ENCODE peak calls at places on chromosomes 12 and 14, in four cellular contexts. Y is GM20000, K is progenitor cell of endocrine pancreas, P is KBM-7. X is an unnamed sample.

GRCh38 chr12:94222351-94222750 is 74.0 kb downstream of the PLXNC1 start:
- DNase-seq in Y (no peak), K (no peak), P (no peak), X (no peak)

GRCh38 chr14:72740966-72741835 is 152.7 kb downstream of the DPF3 start:
- DNase-seq in Y (no peak), K (no peak), P (no peak), X (no peak)

GRCh38 chr14:51547260-51547659 is 104.5 kb upstream of the FRMD6 start:
- DNase-seq in Y (no peak), K (no peak), P (no peak), X (no peak)

GRCh38 chr14:57266060-57266459 is 2.6 kb downstream of the EXOC5 start:
- DNase-seq in Y (no peak), K (no peak), P (peak; percentile 8), X (no peak)

GRCh38 chr12:14962797-14963196 is 1.4 kb upstream of the ARHGDIB start:
- DNase-seq in Y (no peak), K (no peak), P (no peak), X (no peak)

GRCh38 chr14:79580414-79580813 is 630.9 kb downstream of the DIO2 start:
- DNase-seq in Y (no peak), K (no peak), P (no peak), X (no peak)

GRCh38 chr12:132610051-132610759 is at the start of gene LRCOL1:
- DNase-seq in Y (no peak), K (no peak), P (no peak), X (no peak)

GRCh38 chr14:82009076-82009475 is 475.4 kb upstream of the SEL1L start:
- DNase-seq in Y (no peak), K (no peak), P (peak; percentile 15), X (no peak)

GRCh38 chr14:99717682-99718013 is 33.5 kb downstream of the CYP46A1 start:
- DNase-seq in Y (no peak), K (no peak), P (no peak), X (no peak)

GRCh38 chr14:95686935-95687334 is 709 bp downstream of the TCL1B start:
- DNase-seq in Y (no peak), K (no peak), P (no peak), X (no peak)

GRCh38 chr12:27606986-27607385 is 83.0 kb downstream of the PPFIBP1 start:
- DNase-seq in Y (no peak), K (no peak), P (no peak), X (no peak)

GRCh38 chr12:95624544-95624943 is 73.3 kb upstream of the USP44 start:
- DNase-seq in Y (no peak), K (no peak), P (no peak), X (no peak)

GRCh38 chr12:115895247-115895646 is 382.2 kb downstream of the MED13L start:
- DNase-seq in Y (no peak), K (no peak), P (no peak), X (no peak)

GRCh38 chr14:65972891-65973290 is 513.3 kb upstream of the CCDC196 start:
- DNase-seq in Y (no peak), K (no peak), P (no peak), X (no peak)